ENCODE peak calls at places on chromosomes 11 and 22, in five cellular contexts. R is IMR-90, J is fibroblast of the aortic adventitia, S is astrocyte, Q is left lung. C is an unnamed sample.

GRCh38 chr11:10323793-10324170 is 18.9 kb downstream of the ADM start:
- DNase-seq in R (peak), J (peak), S (peak), Q (no peak), C (peak)

GRCh38 chr11:113373306-113373705 is 14.3 kb upstream of the ANKK1 start:
- DNase-seq in R (peak), J (peak), S (peak), Q (no peak), C (peak)

GRCh38 chr22:36456459-36456835 is 25.0 kb downstream of the TXN2 start:
- DNase-seq in R (no peak), J (no peak), S (no peak), Q (no peak), C (no peak)

GRCh38 chr11:40732107-40732506 is 727.3 kb downstream of the LRRC4C start:
- DNase-seq in R (no peak), J (no peak), S (no peak), Q (no peak), C (no peak)

GRCh38 chr11:122108192-122108799 is 7.7 kb downstream of the BLID start:
- DNase-seq in R (peak), J (peak), S (no peak), Q (no peak), C (peak)

GRCh38 chr11:128453444-128454336 is 133.7 kb downstream of the ETS1 start:
- DNase-seq in R (peak), J (peak), S (peak), Q (no peak), C (peak)

GRCh38 chr22:44119669-44120313 is 60.9 kb upstream of the PARVG start:
- DNase-seq in R (no peak), J (no peak), S (no peak), Q (peak), C (no peak)

GRCh38 chr11:659532-660085 is 22.5 kb downstream of the DRD4 start:
- DNase-seq in R (no peak), J (no peak), S (no peak), Q (no peak), C (no peak)

GRCh38 chr11:106733518-106734162 is 284.6 kb downstream of the GUCY1A2 start:
- DNase-seq in R (no peak), J (peak), S (peak), Q (no peak), C (peak)

GRCh38 chr11:95592455-95592854 is 197.1 kb downstream of the FAM76B start:
- DNase-seq in R (peak), J (peak), S (peak), Q (no peak), C (peak)

GRCh38 chr22:42766860-42767259 is 46.2 kb upstream of the A4GALT start:
- DNase-seq in R (no peak), J (no peak), S (no peak), Q (no peak), C (no peak)

GRCh38 chr11:75673977-75674582 is 5.2 kb upstream of the MAP6 start:
- DNase-seq in R (peak), J (peak), S (peak), Q (no peak), C (peak)

GRCh38 chr11:62370743-62371440 is 33.6 kb downstream of the ASRGL1 start:
- DNase-seq in R (no peak), J (no peak), S (no peak), Q (peak), C (no peak)

GRCh38 chr11:45079943-45080719 is 66.3 kb upstream of the PRDM11 start:
- DNase-seq in R (no peak), J (no peak), S (no peak), Q (no peak), C (no peak)

GRCh38 chr11:113991170-113991569 is 16.3 kb downstream of the HTR3A start:
- DNase-seq in R (peak), J (peak), S (peak), Q (no peak), C (peak)

GRCh38 chr22:47798229-47798628 is 1035.8 kb downstream of the TBC1D22A start:
- DNase-seq in R (no peak), J (no peak), S (no peak), Q (no peak), C (no peak)

GRCh38 chr11:2156416-2157182 is 4.4 kb downstream of the INS start:
- DNase-seq in R (peak), J (peak), S (peak), Q (peak), C (peak)

GRCh38 chr11:75839851-75840250 is 24.8 kb downstream of the UVRAG start:
- DNase-seq in R (no peak), J (peak), S (no peak), Q (no peak), C (peak)

GRCh38 chr11:121757480-121758125 is 304.8 kb upstream of the SORL1-AS1 start:
- DNase-seq in R (no peak), J (no peak), S (no peak), Q (no peak), C (no peak)

GRCh38 chr11:77590194-77590591 is 440 bp downstream of the AQP11 start:
- DNase-seq in R (peak), J (peak), S (peak), Q (no peak), C (peak)

GRCh38 chr22:30582051-30582450 is 7.6 kb upstream of the GAL3ST1 start:
- DNase-seq in R (no peak), J (no peak), S (no peak), Q (no peak), C (no peak)

GRCh38 chr11:67045314-67045713 is 11.3 kb upstream of the RHOD start:
- DNase-seq in R (peak), J (peak), S (peak), Q (no peak), C (peak)

GRCh38 chr11:47616726-47617416 is 22.7 kb upstream of the C1QTNF4 start:
- DNase-seq in R (peak), J (peak), S (peak), Q (no peak), C (peak)
- TF ChIP-seq CTCF in R (peak), J (peak), S (peak), Q (peak), C (peak)

DNA sequence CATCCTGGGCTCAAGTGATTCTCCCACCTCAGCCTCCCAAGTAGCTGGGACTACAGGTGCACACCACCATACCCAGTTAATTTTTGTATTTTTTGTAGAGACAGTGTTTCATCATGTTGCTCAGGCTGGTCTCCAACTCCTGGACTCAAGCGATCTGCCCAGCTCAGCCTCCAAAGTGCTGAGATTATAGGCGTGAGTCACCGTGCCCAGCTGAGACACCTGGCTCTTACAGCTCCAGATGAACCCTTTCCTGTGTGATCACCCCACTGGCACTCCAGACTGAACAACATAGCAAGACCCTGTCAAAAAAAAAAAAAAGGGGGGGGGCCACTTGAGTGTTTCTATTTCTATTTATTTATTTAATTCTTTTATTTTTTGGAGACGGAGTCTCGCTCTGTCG is 1.0 kb upstream of the ADSL start:
- DNase-seq in R (peak), J (peak), S (peak), Q (no peak), C (peak)
- H3K4me3 ChIP-seq in R (no peak), J (peak), S (peak), Q (peak), C (peak)

GRCh38 chr11:19311306-19312030 is 70.7 kb upstream of the E2F8 start:
- DNase-seq in R (peak), J (peak), S (peak), Q (no peak), C (peak)
- TF ChIP-seq CTCF in R (peak), J (peak), S (peak), Q (peak), C (peak)

GRCh38 chr11:71153005-71153395 is 99.4 kb downstream of the SHANK2 start:
- DNase-seq in R (peak), J (peak), S (no peak), Q (no peak), C (no peak)
- H3K4me3 ChIP-seq in R (peak), J (no peak), S (no peak), Q (no peak), C (no peak)

DNA sequence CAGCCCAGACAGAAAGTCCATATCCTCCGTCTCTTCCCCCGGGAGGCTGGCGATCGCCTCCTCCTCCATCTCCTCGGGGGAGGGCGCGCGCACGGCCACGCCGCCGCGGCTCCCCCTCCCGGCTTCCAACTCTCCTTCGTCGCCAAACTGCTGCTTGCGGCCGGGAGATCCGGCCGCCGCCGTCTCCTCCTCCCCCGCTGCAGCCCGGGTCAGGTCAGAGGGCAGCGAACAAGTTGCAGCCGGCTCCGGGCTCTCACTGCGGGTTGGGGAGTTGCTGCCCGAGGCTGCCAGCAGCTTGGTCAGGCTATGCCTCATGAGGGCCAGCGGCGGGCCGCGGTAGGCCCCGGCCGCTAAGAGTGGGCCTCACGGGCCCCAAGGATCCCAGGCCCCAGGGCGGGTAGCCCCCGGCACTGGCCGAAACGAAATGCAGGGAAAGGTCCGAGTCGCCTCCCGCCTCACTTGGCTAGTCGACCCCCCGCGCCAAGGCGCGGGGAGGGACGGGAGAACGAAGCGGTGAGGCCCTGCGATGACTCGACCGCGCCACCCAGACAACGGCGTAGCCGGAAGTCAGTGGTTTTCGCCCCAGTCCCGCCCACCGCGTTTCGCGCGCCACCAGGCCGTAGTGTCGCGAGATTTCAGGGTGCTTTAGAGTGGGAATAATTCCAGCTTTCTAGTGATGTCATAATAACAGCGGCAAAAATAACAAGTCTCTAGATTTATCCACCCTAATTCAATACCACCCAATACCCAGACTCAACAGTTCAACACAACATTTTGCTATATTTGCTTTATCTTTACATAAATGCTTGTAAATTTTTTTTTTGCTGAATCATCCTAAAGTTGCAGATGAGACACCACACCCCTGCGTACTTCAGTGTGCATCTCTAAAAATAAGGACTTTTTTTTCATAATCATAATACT is at the start of gene CREBZF:
- DNase-seq in R (peak), J (peak), S (peak), Q (peak), C (peak)
- TF ChIP-seq CTCF in R (no peak), J (no peak), S (no peak), Q (no peak), C (no peak)

GRCh38 chr22:39546889-39547586 is 14.5 kb upstream of the RPS19BP1 start:
- DNase-seq in R (peak), J (peak), S (peak), Q (no peak), C (no peak)
- H3K4me3 ChIP-seq in R (no peak), J (no peak), S (no peak), Q (no peak), C (no peak)